ENCODE peak calls at places on chromosome 2, in four cellular contexts. U is K562, X is GM12878, W is SK-N-SH. Q is an unnamed sample.

GRCh38 chr2:165969227-165969626 is 15.7 kb upstream of the TTC21B start:
- DNase-seq in U (no peak), X (no peak), W (no peak), Q (no peak)

GRCh38 chr2:100235581-100235980 is 86.7 kb downstream of the LONRF2 start:
- DNase-seq in U (no peak), X (no peak), W (no peak), Q (no peak)

GRCh38 chr2:72198532-72199241 is 51.0 kb upstream of the CYP26B1 start:
- DNase-seq in U (no peak), X (no peak), W (no peak), Q (peak)

GRCh38 chr2:45732946-45733345 is 81.5 kb downstream of the PRKCE start:
- DNase-seq in U (no peak), X (no peak), W (no peak), Q (no peak)

GRCh38 chr2:209596275-209596674 is 172.4 kb downstream of the MAP2 start:
- DNase-seq in U (no peak), X (no peak), W (no peak), Q (no peak)

GRCh38 chr2:181123798-181124217 is 143.4 kb downstream of the UBE2E3 start:
- DNase-seq in U (no peak), X (peak), W (no peak), Q (no peak)

GRCh38 chr2:36415623-36416022 is 60.0 kb downstream of the CRIM1 start:
- DNase-seq in U (no peak), X (no peak), W (no peak), Q (no peak)

GRCh38 chr2:21102356-21102755 is 21.4 kb upstream of the TDRD15 start:
- DNase-seq in U (no peak), X (no peak), W (no peak), Q (no peak)

GRCh38 chr2:203569677-203570316 is 34.7 kb upstream of the RAPH1 start:
- DNase-seq in U (no peak), X (no peak), W (no peak), Q (no peak)

GRCh38 chr2:143835481-143835880 is 684.4 kb downstream of the ZEB2 start:
- DNase-seq in U (no peak), X (no peak), W (no peak), Q (no peak)

GRCh38 chr2:39370101-39370500 is 67.0 kb downstream of the MAP4K3 start:
- DNase-seq in U (no peak), X (no peak), W (no peak), Q (no peak)

GRCh38 chr2:11541693-11542274 is 7.9 kb downstream of the GREB1 start:
- DNase-seq in U (no peak), X (no peak), W (no peak), Q (no peak)
- TF ChIP-seq NFIC in U (no peak), X (no peak), W (no peak), Q (no peak)

GRCh38 chr2:128315829-128316776 is 2.6 kb downstream of the HS6ST1 start:
- DNase-seq in U (no peak), X (no peak), W (peak), Q (no peak)
- TF ChIP-seq NFIC in U (no peak), X (no peak), W (no peak), Q (no peak)

GRCh38 chr2:25250331-25251031 is 82.1 kb upstream of the POMC start:
- DNase-seq in U (peak), X (no peak), W (peak), Q (no peak)
- TF ChIP-seq NFIC in U (no peak), X (no peak), W (no peak), Q (no peak)

GRCh38 chr2:229050063-229050635 is 220.9 kb downstream of the PID1 start:
- DNase-seq in U (no peak), X (no peak), W (peak), Q (no peak)
- TF ChIP-seq NFIC in U (no peak), X (no peak), W (no peak), Q (no peak)

DNA sequence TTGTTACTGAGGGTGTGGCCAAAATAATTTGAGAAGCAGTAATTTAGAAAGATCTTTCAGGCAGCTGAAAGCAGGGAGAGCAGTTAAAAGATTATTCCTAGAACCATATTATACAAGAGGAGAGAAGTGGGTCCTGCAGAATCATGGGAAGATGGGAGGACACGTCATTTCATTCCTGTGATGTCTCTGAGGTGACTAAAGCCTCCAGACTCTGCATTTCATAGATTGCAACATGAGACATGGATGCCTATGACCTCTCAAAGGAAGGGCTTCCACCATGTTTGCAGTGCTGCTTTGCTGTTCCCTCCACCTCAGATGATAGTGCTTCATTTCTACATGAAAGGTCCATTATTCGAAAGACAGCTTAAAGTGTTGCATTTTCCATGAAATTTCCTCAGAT is 788.4 kb downstream of the TSN start:
- DNase-seq in U (no peak), X (no peak), W (no peak), Q (no peak)
- TF ChIP-seq NFIC in U (no peak), X (no peak), W (no peak), Q (no peak)

GRCh38 chr2:240045098-240045497 is 8.2 kb downstream of the OR6B3 start:
- DNase-seq in U (no peak), X (no peak), W (no peak), Q (no peak)

GRCh38 chr2:240043279-240043990 is 9.9 kb downstream of the OR6B3 start:
- DNase-seq in U (no peak), X (no peak), W (no peak), Q (no peak)

GRCh38 chr2:240041363-240041762 is 11.1 kb upstream of the OR6B2 start:
- DNase-seq in U (no peak), X (no peak), W (no peak), Q (no peak)
- TF ChIP-seq NFIC in U (no peak), X (no peak), W (no peak), Q (no peak)

DNA sequence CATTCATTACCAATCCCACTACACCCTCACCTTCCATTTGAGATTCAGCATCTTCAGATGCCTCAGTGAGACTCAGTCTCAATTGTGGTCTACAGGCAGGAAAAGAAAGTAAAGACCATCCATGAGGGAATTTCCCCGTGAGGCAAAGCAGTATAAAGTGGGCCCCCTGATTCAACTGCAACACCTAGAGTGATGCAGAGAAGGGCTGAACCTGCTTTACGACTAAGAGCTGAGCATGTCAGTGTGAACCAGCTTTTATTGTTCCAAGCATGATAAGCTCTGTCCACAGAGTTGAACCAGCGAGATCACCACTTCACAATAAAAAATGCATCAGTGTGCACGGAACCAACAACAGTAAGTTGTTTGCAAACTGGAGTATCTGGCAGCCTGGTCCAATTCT is 357.6 kb upstream of the ATP5MC3 start:
- DNase-seq in U (no peak), X (no peak), W (no peak), Q (no peak)
- TF ChIP-seq NFIC in U (no peak), X (no peak), W (no peak), Q (no peak)

DNA sequence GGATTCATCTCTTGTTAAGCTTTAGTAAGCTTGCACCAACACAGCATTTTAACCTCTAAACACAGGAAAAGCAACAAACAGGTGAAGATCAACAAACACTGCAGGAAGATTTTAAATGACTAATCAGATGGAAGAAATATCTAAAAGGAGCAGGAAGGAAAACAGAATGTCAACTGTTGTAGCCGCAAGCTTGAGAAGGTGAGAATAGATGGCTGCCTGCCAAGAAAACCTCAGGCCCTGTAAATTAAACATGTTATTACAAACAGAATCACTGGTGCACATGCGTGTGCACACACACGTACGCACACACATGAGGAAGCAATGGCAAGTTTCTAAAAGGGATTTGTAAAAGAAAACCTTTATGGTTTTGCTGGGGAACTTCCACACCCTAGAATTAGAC is 257.8 kb upstream of the GALNT5 start:
- DNase-seq in U (no peak), X (no peak), W (no peak), Q (no peak)
- TF ChIP-seq NFIC in U (peak), X (no peak), W (no peak), Q (no peak)

GRCh38 chr2:191376981-191377629 is 131.9 kb downstream of the MYO1B start:
- DNase-seq in U (peak), X (peak), W (no peak), Q (peak)
- TF ChIP-seq NFIC in U (no peak), X (no peak), W (no peak), Q (peak)

Q was measured in HepG2.